ENCODE peak calls at places on chromosomes 3 and 15, in six cellular contexts. One of them, this sample, is unnamed.

GRCh38 chr15:29959384-29960137 is 123.2 kb upstream of the GOLGA8J start:
- DNase-seq in GM03348: no peak
- DNase-seq in DMS153: no peak
- DNase-seq in stimulated activated CD8-positive, alpha-beta memory T cell treated with anti-CD3 and anti-CD28 coated beads, Interleukin-7, amount 100 ng/mL, for 24 hours: no peak
- DNase-seq in mesothelial cell of epicardium: no peak
- DNase-seq in endothelial cell: no peak
- DNase-seq in this sample: no peak

GRCh38 chr3:18443670-18444596 is 18.8 kb upstream of the SATB1 start:
- DNase-seq in mesothelial cell of epicardium: peak
- DNase-seq in GM03348: peak
- DNase-seq in DMS153: no peak
- DNase-seq in endothelial cell: no peak
- DNase-seq in stimulated activated CD8-positive, alpha-beta memory T cell treated with anti-CD3 and anti-CD28 coated beads, Interleukin-7, amount 100 ng/mL, for 24 hours: peak
- DNase-seq in this sample: no peak

GRCh38 chr3:160869825-160870224 is 113.8 kb downstream of the PPM1L start:
- DNase-seq in mesothelial cell of epicardium: no peak
- DNase-seq in endothelial cell: no peak
- DNase-seq in DMS153: no peak
- DNase-seq in GM03348: no peak
- DNase-seq in stimulated activated CD8-positive, alpha-beta memory T cell treated with anti-CD3 and anti-CD28 coated beads, Interleukin-7, amount 100 ng/mL, for 24 hours: no peak
- DNase-seq in this sample: no peak

GRCh38 chr3:52091566-52092290 is 35.4 kb upstream of the DUSP7 start:
- DNase-seq in GM03348: peak
- DNase-seq in DMS153: no peak
- DNase-seq in mesothelial cell of epicardium: no peak
- DNase-seq in stimulated activated CD8-positive, alpha-beta memory T cell treated with anti-CD3 and anti-CD28 coated beads, Interleukin-7, amount 100 ng/mL, for 24 hours: no peak
- DNase-seq in endothelial cell: no peak
- DNase-seq in this sample: no peak

GRCh38 chr3:31959951-31960792 is 20.9 kb downstream of the OSBPL10 start:
- DNase-seq in stimulated activated CD8-positive, alpha-beta memory T cell treated with anti-CD3 and anti-CD28 coated beads, Interleukin-7, amount 100 ng/mL, for 24 hours: no peak
- DNase-seq in DMS153: no peak
- DNase-seq in GM03348: no peak
- DNase-seq in endothelial cell: no peak
- DNase-seq in mesothelial cell of epicardium: no peak
- DNase-seq in this sample: no peak

GRCh38 chr15:95653361-95653805 is 677.1 kb upstream of the NR2F2 start:
- DNase-seq in DMS153: no peak
- DNase-seq in endothelial cell: no peak
- DNase-seq in stimulated activated CD8-positive, alpha-beta memory T cell treated with anti-CD3 and anti-CD28 coated beads, Interleukin-7, amount 100 ng/mL, for 24 hours: no peak
- DNase-seq in mesothelial cell of epicardium: no peak
- DNase-seq in GM03348: no peak
- DNase-seq in this sample: no peak

GRCh38 chr3:172512363-172512762 is 10.9 kb downstream of the TNFSF10 start:
- DNase-seq in mesothelial cell of epicardium: no peak
- DNase-seq in endothelial cell: peak
- DNase-seq in GM03348: no peak
- DNase-seq in stimulated activated CD8-positive, alpha-beta memory T cell treated with anti-CD3 and anti-CD28 coated beads, Interleukin-7, amount 100 ng/mL, for 24 hours: peak
- DNase-seq in DMS153: no peak
- DNase-seq in this sample: no peak

GRCh38 chr15:101359365-101359947 is 64.4 kb upstream of the SNRPA1 start:
- DNase-seq in DMS153: peak
- DNase-seq in GM03348: no peak
- DNase-seq in endothelial cell: no peak
- DNase-seq in stimulated activated CD8-positive, alpha-beta memory T cell treated with anti-CD3 and anti-CD28 coated beads, Interleukin-7, amount 100 ng/mL, for 24 hours: no peak
- DNase-seq in mesothelial cell of epicardium: peak
- DNase-seq in this sample: no peak

GRCh38 chr3:126552688-126553283 is 5.9 kb downstream of the C3orf22 start:
- DNase-seq in stimulated activated CD8-positive, alpha-beta memory T cell treated with anti-CD3 and anti-CD28 coated beads, Interleukin-7, amount 100 ng/mL, for 24 hours: no peak
- DNase-seq in mesothelial cell of epicardium: peak
- DNase-seq in DMS153: no peak
- DNase-seq in GM03348: no peak
- DNase-seq in endothelial cell: peak
- DNase-seq in this sample: no peak

GRCh38 chr15:75338661-75339240 is 2.9 kb downstream of the COMMD4 start:
- DNase-seq in mesothelial cell of epicardium: no peak
- DNase-seq in endothelial cell: no peak
- DNase-seq in DMS153: no peak
- DNase-seq in GM03348: no peak
- DNase-seq in stimulated activated CD8-positive, alpha-beta memory T cell treated with anti-CD3 and anti-CD28 coated beads, Interleukin-7, amount 100 ng/mL, for 24 hours: no peak
- DNase-seq in this sample: no peak

GRCh38 chr15:70234256-70234965 is 136.7 kb upstream of the TLE3 start:
- DNase-seq in DMS153: no peak
- DNase-seq in GM03348: peak
- DNase-seq in stimulated activated CD8-positive, alpha-beta memory T cell treated with anti-CD3 and anti-CD28 coated beads, Interleukin-7, amount 100 ng/mL, for 24 hours: no peak
- DNase-seq in mesothelial cell of epicardium: no peak
- DNase-seq in endothelial cell: no peak
- DNase-seq in this sample: no peak

GRCh38 chr15:68332266-68332665 is 54.7 kb downstream of the FEM1B start:
- DNase-seq in DMS153: no peak
- DNase-seq in stimulated activated CD8-positive, alpha-beta memory T cell treated with anti-CD3 and anti-CD28 coated beads, Interleukin-7, amount 100 ng/mL, for 24 hours: no peak
- DNase-seq in GM03348: no peak
- DNase-seq in mesothelial cell of epicardium: no peak
- DNase-seq in endothelial cell: no peak
- DNase-seq in this sample: no peak

GRCh38 chr15:56734013-56734625 is 810 bp upstream of the ZNF280D start:
- DNase-seq in stimulated activated CD8-positive, alpha-beta memory T cell treated with anti-CD3 and anti-CD28 coated beads, Interleukin-7, amount 100 ng/mL, for 24 hours: no peak
- DNase-seq in GM03348: no peak
- DNase-seq in DMS153: no peak
- DNase-seq in endothelial cell: no peak
- DNase-seq in mesothelial cell of epicardium: no peak
- DNase-seq in this sample: no peak

GRCh38 chr3:127612966-127613365 is 14.8 kb downstream of the MCM2 start:
- DNase-seq in mesothelial cell of epicardium: no peak
- DNase-seq in stimulated activated CD8-positive, alpha-beta memory T cell treated with anti-CD3 and anti-CD28 coated beads, Interleukin-7, amount 100 ng/mL, for 24 hours: no peak
- DNase-seq in DMS153: no peak
- DNase-seq in GM03348: no peak
- DNase-seq in endothelial cell: no peak
- DNase-seq in this sample: no peak

GRCh38 chr15:25933456-25934158 is 70.5 kb upstream of the ATP10A start:
- DNase-seq in mesothelial cell of epicardium: peak
- DNase-seq in DMS153: peak
- DNase-seq in GM03348: peak
- DNase-seq in endothelial cell: peak
- DNase-seq in stimulated activated CD8-positive, alpha-beta memory T cell treated with anti-CD3 and anti-CD28 coated beads, Interleukin-7, amount 100 ng/mL, for 24 hours: peak
- DNase-seq in this sample: no peak

GRCh38 chr15:62503451-62503850 is 338.4 kb upstream of the C2CD4B start:
- DNase-seq in endothelial cell: peak
- DNase-seq in stimulated activated CD8-positive, alpha-beta memory T cell treated with anti-CD3 and anti-CD28 coated beads, Interleukin-7, amount 100 ng/mL, for 24 hours: no peak
- DNase-seq in GM03348: peak
- DNase-seq in mesothelial cell of epicardium: no peak
- DNase-seq in DMS153: no peak
- DNase-seq in this sample: no peak

GRCh38 chr15:77632760-77633133 is at the start of gene LINGO1:
- DNase-seq in mesothelial cell of epicardium: peak
- DNase-seq in DMS153: no peak
- DNase-seq in endothelial cell: no peak
- DNase-seq in GM03348: peak
- DNase-seq in stimulated activated CD8-positive, alpha-beta memory T cell treated with anti-CD3 and anti-CD28 coated beads, Interleukin-7, amount 100 ng/mL, for 24 hours: no peak
- DNase-seq in this sample: no peak

GRCh38 chr15:85587707-85588441 is 206.9 kb downstream of the KLHL25 start:
- DNase-seq in DMS153: no peak
- DNase-seq in endothelial cell: no peak
- DNase-seq in mesothelial cell of epicardium: no peak
- DNase-seq in stimulated activated CD8-positive, alpha-beta memory T cell treated with anti-CD3 and anti-CD28 coated beads, Interleukin-7, amount 100 ng/mL, for 24 hours: no peak
- DNase-seq in GM03348: peak
- DNase-seq in this sample: no peak

GRCh38 chr3:184559336-184559735 is 2.2 kb upstream of the EPHB3 start:
- DNase-seq in GM03348: no peak
- DNase-seq in endothelial cell: no peak
- DNase-seq in DMS153: peak
- DNase-seq in stimulated activated CD8-positive, alpha-beta memory T cell treated with anti-CD3 and anti-CD28 coated beads, Interleukin-7, amount 100 ng/mL, for 24 hours: no peak
- DNase-seq in mesothelial cell of epicardium: no peak
- DNase-seq in this sample: peak

GRCh38 chr15:75348563-75349350 is 1.9 kb downstream of the NEIL1 start:
- DNase-seq in endothelial cell: no peak
- DNase-seq in mesothelial cell of epicardium: peak
- DNase-seq in DMS153: no peak
- DNase-seq in GM03348: peak
- DNase-seq in stimulated activated CD8-positive, alpha-beta memory T cell treated with anti-CD3 and anti-CD28 coated beads, Interleukin-7, amount 100 ng/mL, for 24 hours: no peak
- DNase-seq in this sample: no peak

GRCh38 chr3:52531636-52532516 is 1.8 kb downstream of the NT5DC2 start:
- DNase-seq in DMS153: no peak
- DNase-seq in mesothelial cell of epicardium: peak
- DNase-seq in endothelial cell: peak
- DNase-seq in stimulated activated CD8-positive, alpha-beta memory T cell treated with anti-CD3 and anti-CD28 coated beads, Interleukin-7, amount 100 ng/mL, for 24 hours: no peak
- DNase-seq in GM03348: no peak
- DNase-seq in this sample: no peak

GRCh38 chr3:173635826-173636225 is 238.3 kb downstream of the NLGN1 start:
- DNase-seq in endothelial cell: no peak
- DNase-seq in GM03348: no peak
- DNase-seq in stimulated activated CD8-positive, alpha-beta memory T cell treated with anti-CD3 and anti-CD28 coated beads, Interleukin-7, amount 100 ng/mL, for 24 hours: no peak
- DNase-seq in DMS153: no peak
- DNase-seq in mesothelial cell of epicardium: no peak
- DNase-seq in this sample: no peak

GRCh38 chr3:129121016-129121791 is 400 bp downstream of the RAB43 start:
- DNase-seq in stimulated activated CD8-positive, alpha-beta memory T cell treated with anti-CD3 and anti-CD28 coated beads, Interleukin-7, amount 100 ng/mL, for 24 hours: peak
- DNase-seq in mesothelial cell of epicardium: no peak
- DNase-seq in endothelial cell: no peak
- DNase-seq in GM03348: no peak
- DNase-seq in DMS153: no peak
- DNase-seq in this sample: no peak

GRCh38 chr3:11610044-11610671 is 33.6 kb downstream of the VGLL4 start:
- DNase-seq in GM03348: no peak
- DNase-seq in endothelial cell: no peak
- DNase-seq in mesothelial cell of epicardium: no peak
- DNase-seq in DMS153: no peak
- DNase-seq in stimulated activated CD8-positive, alpha-beta memory T cell treated with anti-CD3 and anti-CD28 coated beads, Interleukin-7, amount 100 ng/mL, for 24 hours: no peak
- DNase-seq in this sample: no peak

GRCh38 chr3:13827699-13828098 is 52.2 kb downstream of the WNT7A start:
- DNase-seq in GM03348: no peak
- DNase-seq in endothelial cell: no peak
- DNase-seq in DMS153: no peak
- DNase-seq in stimulated activated CD8-positive, alpha-beta memory T cell treated with anti-CD3 and anti-CD28 coated beads, Interleukin-7, amount 100 ng/mL, for 24 hours: no peak
- DNase-seq in mesothelial cell of epicardium: no peak
- DNase-seq in this sample: no peak

GRCh38 chr3:190088890-190089289 is 31.8 kb downstream of the P3H2 start:
- DNase-seq in DMS153: no peak
- DNase-seq in stimulated activated CD8-positive, alpha-beta memory T cell treated with anti-CD3 and anti-CD28 coated beads, Interleukin-7, amount 100 ng/mL, for 24 hours: no peak
- DNase-seq in mesothelial cell of epicardium: no peak
- DNase-seq in GM03348: no peak
- DNase-seq in endothelial cell: no peak
- DNase-seq in this sample: no peak

GRCh38 chr3:32249184-32249782 is 10.8 kb downstream of the CMTM8 start:
- DNase-seq in endothelial cell: no peak
- DNase-seq in mesothelial cell of epicardium: no peak
- DNase-seq in stimulated activated CD8-positive, alpha-beta memory T cell treated with anti-CD3 and anti-CD28 coated beads, Interleukin-7, amount 100 ng/mL, for 24 hours: no peak
- DNase-seq in DMS153: no peak
- DNase-seq in GM03348: peak
- DNase-seq in this sample: no peak

GRCh38 chr3:4271834-4272233 is 31.3 kb upstream of the SETMAR start:
- DNase-seq in DMS153: no peak
- DNase-seq in mesothelial cell of epicardium: no peak
- DNase-seq in stimulated activated CD8-positive, alpha-beta memory T cell treated with anti-CD3 and anti-CD28 coated beads, Interleukin-7, amount 100 ng/mL, for 24 hours: no peak
- DNase-seq in GM03348: peak
- DNase-seq in endothelial cell: no peak
- DNase-seq in this sample: no peak

GRCh38 chr3:142027713-142028112 is 121.6 kb downstream of the TFDP2 start:
- DNase-seq in mesothelial cell of epicardium: no peak
- DNase-seq in stimulated activated CD8-positive, alpha-beta memory T cell treated with anti-CD3 and anti-CD28 coated beads, Interleukin-7, amount 100 ng/mL, for 24 hours: no peak
- DNase-seq in DMS153: peak
- DNase-seq in GM03348: peak
- DNase-seq in endothelial cell: no peak
- DNase-seq in this sample: no peak

GRCh38 chr3:126515066-126515706 is 2.4 kb downstream of the UROC1 start:
- DNase-seq in DMS153: no peak
- DNase-seq in GM03348: no peak
- DNase-seq in mesothelial cell of epicardium: no peak
- DNase-seq in stimulated activated CD8-positive, alpha-beta memory T cell treated with anti-CD3 and anti-CD28 coated beads, Interleukin-7, amount 100 ng/mL, for 24 hours: no peak
- DNase-seq in endothelial cell: no peak
- DNase-seq in this sample: no peak

GRCh38 chr15:101810905-101811304 is 1.1 kb upstream of the OR4F15 start:
- DNase-seq in stimulated activated CD8-positive, alpha-beta memory T cell treated with anti-CD3 and anti-CD28 coated beads, Interleukin-7, amount 100 ng/mL, for 24 hours: no peak
- DNase-seq in mesothelial cell of epicardium: no peak
- DNase-seq in endothelial cell: no peak
- DNase-seq in GM03348: no peak
- DNase-seq in DMS153: no peak
- DNase-seq in this sample: no peak

GRCh38 chr3:113536627-113537101 is 4.3 kb downstream of the SIDT1 start:
- DNase-seq in DMS153: peak
- DNase-seq in mesothelial cell of epicardium: no peak
- DNase-seq in endothelial cell: no peak
- DNase-seq in GM03348: no peak
- DNase-seq in stimulated activated CD8-positive, alpha-beta memory T cell treated with anti-CD3 and anti-CD28 coated beads, Interleukin-7, amount 100 ng/mL, for 24 hours: no peak
- DNase-seq in this sample: no peak

GRCh38 chr3:117853923-117854322 is 1144.3 kb downstream of the TUSC7 start:
- DNase-seq in DMS153: peak
- DNase-seq in GM03348: peak
- DNase-seq in endothelial cell: no peak
- DNase-seq in stimulated activated CD8-positive, alpha-beta memory T cell treated with anti-CD3 and anti-CD28 coated beads, Interleukin-7, amount 100 ng/mL, for 24 hours: no peak
- DNase-seq in mesothelial cell of epicardium: no peak
- DNase-seq in this sample: no peak

GRCh38 chr3:67104388-67104787 is 106.3 kb downstream of the KBTBD8 start:
- DNase-seq in mesothelial cell of epicardium: no peak
- DNase-seq in endothelial cell: no peak
- DNase-seq in stimulated activated CD8-positive, alpha-beta memory T cell treated with anti-CD3 and anti-CD28 coated beads, Interleukin-7, amount 100 ng/mL, for 24 hours: no peak
- DNase-seq in DMS153: no peak
- DNase-seq in GM03348: no peak
- DNase-seq in this sample: no peak

GRCh38 chr3:190326361-190326760 is 4.1 kb upstream of the CLDN1 start:
- DNase-seq in stimulated activated CD8-positive, alpha-beta memory T cell treated with anti-CD3 and anti-CD28 coated beads, Interleukin-7, amount 100 ng/mL, for 24 hours: no peak
- DNase-seq in GM03348: no peak
- DNase-seq in endothelial cell: no peak
- DNase-seq in DMS153: no peak
- DNase-seq in mesothelial cell of epicardium: no peak
- DNase-seq in this sample: no peak

GRCh38 chr3:54131026-54131605 is 8.8 kb downstream of the CACNA2D3 start:
- DNase-seq in DMS153: no peak
- DNase-seq in mesothelial cell of epicardium: no peak
- DNase-seq in GM03348: no peak
- DNase-seq in endothelial cell: no peak
- DNase-seq in stimulated activated CD8-positive, alpha-beta memory T cell treated with anti-CD3 and anti-CD28 coated beads, Interleukin-7, amount 100 ng/mL, for 24 hours: no peak
- DNase-seq in this sample: no peak

GRCh38 chr15:63378946-63379345 is 2.7 kb downstream of the CA12 start:
- DNase-seq in mesothelial cell of epicardium: no peak
- DNase-seq in stimulated activated CD8-positive, alpha-beta memory T cell treated with anti-CD3 and anti-CD28 coated beads, Interleukin-7, amount 100 ng/mL, for 24 hours: no peak
- DNase-seq in DMS153: no peak
- DNase-seq in endothelial cell: no peak
- DNase-seq in GM03348: no peak
- DNase-seq in this sample: no peak

GRCh38 chr15:89150762-89151305 is 62.6 kb downstream of the ABHD2 start:
- DNase-seq in endothelial cell: no peak
- DNase-seq in DMS153: peak
- DNase-seq in stimulated activated CD8-positive, alpha-beta memory T cell treated with anti-CD3 and anti-CD28 coated beads, Interleukin-7, amount 100 ng/mL, for 24 hours: no peak
- DNase-seq in mesothelial cell of epicardium: no peak
- DNase-seq in GM03348: no peak
- DNase-seq in this sample: no peak